ENCODE peak calls at places on chromosome X, in four cellular contexts. I, M, E and F are unnamed samples.

GRCh38 chrX:132173647-132174046 is 45.6 kb downstream of the RAP2C start:
- DNase-seq in I (no peak), M (no peak), E (no peak), F (no peak)

GRCh38 chrX:154511761-154512160 is 4.3 kb downstream of the FAM3A start:
- DNase-seq in I (no peak), M (no peak), E (no peak), F (no peak)

GRCh38 chrX:15816453-15816838 is 26.2 kb downstream of the ZRSR2 start:
- DNase-seq in I (no peak), M (no peak), E (no peak), F (no peak)

GRCh38 chrX:153689654-153690465 is 2.1 kb downstream of the SLC6A8 start:
- DNase-seq in I (no peak), M (no peak), E (no peak), F (no peak)

GRCh38 chrX:139113682-139114081 is 402.2 kb upstream of the FGF13 start:
- DNase-seq in I (no peak), M (no peak), E (no peak), F (no peak)

GRCh38 chrX:148979786-148980185 is 479.4 kb downstream of the AFF2 start:
- DNase-seq in I (no peak), M (no peak), E (no peak), F (no peak)

GRCh38 chrX:16786791-16787735 is 797 bp downstream of the TXLNG start:
- DNase-seq in I (peak; percentile 57), M (peak; percentile 18), E (peak; percentile 61), F (no peak)

GRCh38 chrX:38975368-38975767 is 174.1 kb downstream of the MID1IP1 start:
- DNase-seq in I (no peak), M (no peak), E (no peak), F (no peak)

GRCh38 chrX:50100188-50100587 is 100.6 kb downstream of the AKAP4 start:
- DNase-seq in I (no peak), M (no peak), E (no peak), F (no peak)

GRCh38 chrX:56812515-56813105 is 83.6 kb downstream of the NBDY start:
- DNase-seq in I (no peak), M (no peak), E (no peak), F (no peak)
- H3K4me3 ChIP-seq in I (no peak overlapping the region), M (peak overlapping the region; percentile 26), E (no peak overlapping the region), F (peak overlapping the region; percentile 1)

GRCh38 chrX:48458711-48459110 is 11.3 kb downstream of the SLC38A5 start:
- DNase-seq in I (no peak), M (peak; percentile 45), E (no peak), F (no peak)

GRCh38 chrX:48460606-48461005 is 9.5 kb downstream of the SLC38A5 start:
- DNase-seq in I (no peak), M (no peak), E (no peak), F (no peak)

GRCh38 chrX:48459483-48459882 is 10.6 kb downstream of the SLC38A5 start:
- DNase-seq in I (no peak), M (no peak), E (no peak), F (no peak)

GRCh38 chrX:48460031-48460430 is 10.0 kb downstream of the SLC38A5 start:
- DNase-seq in I (no peak), M (no peak), E (no peak), F (no peak)

DNA sequence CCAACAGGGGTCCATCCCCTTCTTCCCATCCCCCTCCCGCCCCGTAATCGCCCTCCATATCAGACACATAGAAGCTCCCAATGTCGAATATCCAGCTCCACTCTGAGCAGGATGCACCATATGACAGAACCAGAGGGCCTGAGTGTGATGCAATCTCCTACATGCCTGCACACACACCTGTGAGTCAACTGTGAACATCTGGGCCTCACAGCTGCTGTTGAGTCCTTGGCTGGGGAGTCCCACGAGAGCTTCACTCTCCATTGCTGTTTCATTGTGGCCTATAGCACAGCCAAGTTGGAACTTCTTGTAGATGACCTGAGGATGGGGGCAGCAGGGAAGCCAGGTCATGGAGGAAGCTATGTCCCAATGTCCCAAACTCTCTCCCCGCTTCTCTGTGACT is 8.2 kb downstream of the SLC38A5 start:
- DNase-seq in I (no peak), M (no peak), E (no peak), F (no peak)
- H3K9me3 ChIP-seq in I (no peaks in the 10 kb centered on the region), M (no peaks in the 10 kb centered on the region), E (no peaks in the 10 kb centered on the region), F (no peaks in the 10 kb centered on the region)

GRCh38 chrX:20740443-20740842 is 473.7 kb upstream of the RPS6KA3 start:
- DNase-seq in I (no peak), M (no peak), E (no peak), F (no peak)
- H3K4me3 ChIP-seq in I (no peak overlapping the region), M (no peak overlapping the region), E (no peak overlapping the region), F (no peak overlapping the region)

DNA sequence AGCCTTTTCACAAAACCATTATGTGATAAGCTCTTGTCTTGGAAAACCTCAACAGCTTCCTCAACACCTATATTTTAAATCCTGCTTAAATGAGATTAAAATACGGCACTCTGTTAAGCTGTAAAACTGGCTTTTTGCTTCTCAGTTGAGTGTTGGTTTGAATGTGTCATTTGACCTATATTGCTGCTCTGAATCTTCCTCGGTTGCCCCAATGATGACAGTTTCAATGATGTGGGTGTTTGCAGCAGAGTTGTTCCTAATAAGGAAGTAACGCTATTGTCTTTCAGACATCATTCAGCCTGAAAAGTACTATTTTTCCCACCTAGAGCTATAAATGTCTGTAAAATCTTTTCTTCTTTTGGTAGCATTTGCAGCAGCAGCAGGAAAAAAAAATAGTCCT is 332.9 kb downstream of the IL1RAPL1 start:
- DNase-seq in I (no peak), M (no peak), E (no peak), F (no peak)
- H3K9me3 ChIP-seq in I (no peaks in the 10 kb centered on the region), M (no peaks in the 10 kb centered on the region), E (no peaks in the 10 kb centered on the region), F (no peaks in the 10 kb centered on the region)

GRCh38 chrX:80335062-80335830 is 85.0 kb upstream of the TENT5D start:
- DNase-seq in I (peak; percentile 83), M (peak; percentile 30), E (peak; percentile 67), F (no peak)
- H3K4me3 ChIP-seq in I (no peak overlapping the region), M (peak overlapping the region; percentile 18), E (peak overlapping the region; percentile 29), F (peak overlapping the region; percentile 19)